ENCODE peak calls at places on chromosomes 6 and 20, in five cellular contexts. U is GM23338, O is H9, A is tibial artery, C is ovary. K is an unnamed sample.
A peak's percentile ranks its signal among the peaks of the same experiment; 100 is the strongest.

GRCh38 chr20:36792422-36792821 is 18.9 kb upstream of the DSN1 start:
- DNase-seq in O (peak; percentile 84), A (no peak), U (peak; percentile 81), C (peak; percentile 53), K (no peak)

GRCh38 chr6:20366082-20366834 is 35.4 kb upstream of the E2F3 start:
- DNase-seq in C (no peak), A (no peak), U (no peak), O (no peak), K (no peak)

GRCh38 chr20:36572701-36573102 is 695 bp upstream of the TGIF2 start:
- DNase-seq in U (peak; percentile 58), O (peak; percentile 51), C (no peak), A (no peak), K (no peak)

GRCh38 chr6:118558811-118559217 is 10.7 kb downstream of the PLN start:
- DNase-seq in O (no peak), A (no peak), C (no peak), U (no peak), K (no peak)

GRCh38 chr20:32429745-32430360 is 71.7 kb downstream of the ASXL1 start:
- DNase-seq in O (no peak), A (no peak), C (no peak), U (no peak), K (no peak)

GRCh38 chr6:154127638-154128037 is 88.6 kb downstream of the OPRM1 start:
- DNase-seq in U (peak; percentile 50), A (no peak), C (no peak), O (peak; percentile 39), K (no peak)

GRCh38 chr20:22490287-22491187 is 93.8 kb downstream of the FOXA2 start:
- DNase-seq in U (peak; percentile 61), C (no peak), A (no peak), O (peak; percentile 62), K (no peak)

GRCh38 chr20:64108731-64109389 is 1.5 kb upstream of the NPBWR2 start:
- DNase-seq in U (peak; percentile 0), C (no peak), A (no peak), O (no peak), K (no peak)

GRCh38 chr6:95578106-95578410 is 723 bp downstream of the MANEA start:
- DNase-seq in O (no peak), U (no peak), A (no peak), C (no peak), K (no peak)

GRCh38 chr20:24782801-24783630 is 166.1 kb upstream of the CST7 start:
- DNase-seq in A (no peak), O (peak; percentile 41), U (peak; percentile 39), C (no peak), K (no peak)

GRCh38 chr20:24782221-24782620 is 166.8 kb upstream of the CST7 start:
- DNase-seq in U (no peak), O (no peak), C (no peak), A (no peak), K (no peak)

GRCh38 chr20:24780648-24781047 is 168.4 kb upstream of the CST7 start:
- DNase-seq in O (peak; percentile 29), U (peak; percentile 4), A (peak; percentile 10), C (no peak), K (no peak)

GRCh38 chr20:24779886-24780285 is 169.2 kb upstream of the CST7 start:
- DNase-seq in A (no peak), U (no peak), C (no peak), O (peak; percentile 7), K (no peak)

DNA sequence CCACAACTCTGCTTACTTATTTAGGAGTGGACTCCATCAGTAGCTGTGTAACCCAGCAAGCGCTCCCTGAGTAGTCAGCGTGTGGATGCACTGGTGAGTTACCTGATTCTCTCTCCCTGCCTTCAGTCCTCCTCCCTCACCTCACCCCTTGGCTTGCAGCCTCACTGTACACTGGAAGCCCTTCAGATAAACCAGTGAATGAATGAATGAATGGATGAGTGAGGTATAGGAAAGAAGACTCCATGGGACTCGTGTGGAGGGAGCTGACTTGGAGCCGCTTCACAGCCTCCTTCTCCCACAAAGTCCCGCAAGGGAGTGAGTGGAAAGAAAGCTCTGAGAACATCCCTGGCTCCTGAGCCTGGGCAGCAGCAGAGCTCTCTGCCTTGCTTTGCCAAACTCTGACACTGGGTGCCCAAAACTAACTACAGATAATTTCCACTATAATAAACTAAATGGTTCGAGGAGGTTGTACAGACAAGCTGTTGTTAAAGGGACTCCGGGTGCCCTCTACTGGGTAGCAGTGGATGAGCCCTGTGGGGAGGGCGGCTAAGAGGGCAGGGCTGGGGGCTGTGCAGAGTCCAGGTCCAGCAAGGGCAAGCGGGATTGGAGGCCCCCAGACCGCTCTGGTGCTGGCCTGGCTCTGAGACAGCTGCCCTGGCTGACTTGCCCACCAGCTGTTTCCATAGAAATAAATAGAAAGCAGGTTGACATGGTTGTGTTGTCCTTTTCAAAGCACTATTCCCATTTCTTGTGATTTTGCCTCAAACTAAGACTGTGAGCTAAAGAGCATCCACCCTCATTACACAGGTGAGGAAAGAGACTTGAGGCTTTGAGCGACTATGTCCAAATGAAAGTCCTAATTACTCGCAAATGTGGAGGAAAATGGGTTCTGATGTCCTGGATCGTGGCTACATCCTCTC is 167.7 kb upstream of the CST7 start:
- DNase-seq in U (peak; percentile 44), O (peak; percentile 54), C (no peak), A (no peak), K (no peak)
- H3K27ac ChIP-seq in U (no peak overlapping the region), O (no peak overlapping the region), C (no peak overlapping the region), A (no peak overlapping the region), K (no peak overlapping the region)

DNA sequence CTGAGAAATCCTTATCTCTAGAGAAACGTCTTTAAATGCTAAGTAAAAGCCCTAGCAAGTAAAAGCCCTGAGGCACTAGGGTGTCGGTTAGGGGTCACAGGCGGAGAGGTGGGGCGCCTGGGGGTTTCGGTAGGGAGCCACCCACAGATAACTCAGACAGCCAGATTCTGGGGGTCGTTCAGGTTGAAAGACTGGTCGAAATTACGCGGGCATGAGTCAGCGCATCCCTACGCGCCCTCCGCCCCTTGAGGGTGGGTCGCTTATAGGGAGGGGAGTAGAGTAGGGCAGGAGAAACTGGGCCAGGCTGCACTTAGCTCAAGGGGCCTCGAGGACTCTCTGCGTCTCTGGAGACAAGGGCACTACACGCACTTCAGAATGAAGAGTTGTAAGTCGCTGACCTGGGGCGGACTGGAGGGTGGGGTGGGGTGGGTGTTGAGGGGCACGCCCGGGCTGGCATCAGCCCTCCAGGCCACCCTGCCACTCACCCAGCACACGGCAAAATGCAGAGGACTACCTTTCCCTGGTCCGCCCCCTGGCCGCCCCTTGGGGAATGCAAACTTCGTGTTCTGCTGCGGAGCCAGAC is 598 bp upstream of the PPT2 start:
- DNase-seq in U (peak; percentile 75), A (peak; percentile 46), C (peak; percentile 67), O (peak; percentile 82), K (no peak)
- TF ChIP-seq CTCF in U (peak; percentile 9), A (no peak), C (no peak), O (peak; percentile 43), K (no peak)

GRCh38 chr20:40205971-40206370 is 483.1 kb downstream of the MAFB start:
- DNase-seq in O (no peak), A (no peak), C (no peak), U (no peak), K (no peak)
- H3K27ac ChIP-seq in O (no peak overlapping the region), A (no peak overlapping the region), C (no peak overlapping the region), U (no peak overlapping the region), K (peak overlapping the region; percentile 23)

GRCh38 chr6:129498950-129499870 is 210.8 kb downstream of the ARHGAP18 start:
- DNase-seq in U (peak; percentile 80), C (no peak), A (peak; percentile 33), O (no peak), K (no peak)
- TF ChIP-seq CTCF in U (peak; percentile 63), C (peak; percentile 35), A (peak; percentile 58), O (peak; percentile 79), K (peak; percentile 41)

GRCh38 chr20:1810572-1810925 is 84.7 kb upstream of the SIRPA start:
- DNase-seq in A (no peak), U (no peak), O (no peak), C (no peak), K (no peak)

GRCh38 chr20:1809121-1809520 is 86.1 kb upstream of the SIRPA start:
- DNase-seq in C (no peak), A (no peak), U (no peak), O (no peak), K (no peak)

GRCh38 chr20:1810926-1811620 is 84.1 kb upstream of the SIRPA start:
- DNase-seq in O (no peak), C (no peak), A (peak; percentile 56), U (no peak), K (no peak)

GRCh38 chr20:1808101-1808500 is 87.1 kb upstream of the SIRPA start:
- DNase-seq in A (no peak), U (no peak), C (no peak), O (no peak), K (no peak)

DNA sequence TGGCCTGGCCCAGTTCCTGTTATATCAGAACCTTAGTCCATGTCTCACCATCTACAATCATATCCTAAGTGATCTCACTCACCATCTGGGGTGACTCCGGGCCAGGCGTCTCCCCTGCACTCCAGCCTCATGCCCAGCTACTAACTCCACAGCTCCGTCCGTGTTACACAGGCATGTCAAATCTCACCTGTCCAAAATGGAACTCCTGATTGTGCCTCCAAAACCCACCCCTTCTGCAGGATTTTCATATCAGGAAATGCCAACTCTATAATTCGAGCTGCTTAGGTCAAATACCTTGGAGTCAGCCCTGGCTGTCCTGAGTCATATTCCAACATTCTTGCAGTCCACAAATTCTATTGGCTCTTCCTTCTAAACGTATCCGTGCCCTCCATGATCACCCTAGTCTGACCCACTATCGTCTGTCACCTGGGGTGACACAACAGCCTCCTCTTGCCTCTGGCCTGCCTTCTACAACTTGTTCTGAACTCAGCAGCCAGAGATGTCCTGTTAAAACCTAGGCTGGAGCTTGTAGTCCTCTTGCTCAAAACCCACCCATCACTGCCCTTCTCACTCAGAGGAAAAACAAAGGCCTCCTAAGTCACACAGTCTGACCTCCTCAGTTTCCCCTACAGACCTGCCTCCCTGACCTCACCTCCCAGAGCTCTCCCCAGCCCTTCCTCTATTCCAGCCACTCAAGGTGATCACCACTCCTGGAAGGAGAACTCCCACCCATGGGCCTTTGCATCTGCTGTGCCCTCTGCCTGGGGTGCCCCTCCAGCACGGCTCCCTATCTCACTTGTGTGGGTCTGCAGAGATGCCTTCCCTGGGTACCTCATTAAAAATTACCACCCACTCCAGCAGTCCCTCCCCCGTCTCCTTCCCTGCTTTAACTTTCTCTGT is 85.3 kb upstream of the SIRPA start:
- DNase-seq in A (no peak), C (no peak), O (no peak), U (no peak), K (no peak)
- H3K27ac ChIP-seq in A (peak overlapping the region; percentile 53), C (no peak overlapping the region), O (no peak overlapping the region), U (no peak overlapping the region), K (peak overlapping the region; percentile 73)

DNA sequence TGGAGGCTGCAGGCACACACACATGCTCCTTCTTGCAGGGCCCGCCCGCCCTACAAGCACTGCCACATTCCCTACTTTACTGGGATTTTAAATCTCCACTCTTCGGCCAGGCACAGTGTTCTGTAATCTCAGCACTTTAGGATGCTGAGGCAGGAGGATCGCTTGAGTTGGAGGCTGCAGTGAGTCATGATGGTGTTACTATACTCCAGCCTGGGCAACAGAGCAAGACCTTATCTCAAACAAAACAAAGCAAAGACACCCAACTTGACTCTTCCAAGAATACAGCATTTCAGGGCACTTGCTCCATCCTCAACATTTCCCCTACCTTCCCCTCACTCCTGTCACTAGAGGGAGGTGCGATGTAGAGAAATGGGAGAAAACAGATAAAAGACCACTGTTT is 194.0 kb downstream of the MYLK4 start:
- DNase-seq in A (no peak), C (no peak), U (no peak), O (no peak), K (no peak)
- TF ChIP-seq CTCF in A (no peak), C (no peak), U (peak; percentile 32), O (no peak), K (no peak)

DNA sequence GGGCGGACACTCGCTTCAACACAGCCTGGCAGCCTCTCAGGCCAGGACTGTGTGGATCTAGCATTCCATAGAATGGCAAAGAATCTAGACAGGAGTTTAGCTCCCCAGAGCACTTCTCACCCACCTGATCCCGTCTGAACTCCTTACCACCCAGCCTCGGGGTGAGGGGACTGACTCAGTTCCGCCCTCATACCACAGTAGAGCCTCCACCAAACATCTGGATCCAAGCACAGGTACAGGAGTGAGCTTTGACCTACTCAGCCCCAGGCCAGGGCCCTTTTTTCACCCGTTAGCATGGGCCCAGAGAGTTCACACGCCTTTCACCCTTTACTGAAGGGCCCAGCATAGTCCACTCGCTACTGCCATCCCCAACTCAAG is 715 bp downstream of the PSMF1 start:
- DNase-seq in U (no peak), C (no peak), A (no peak), O (no peak), K (no peak)
- H3K27ac ChIP-seq in U (no peak overlapping the region), C (peak overlapping the region; percentile 1), A (peak overlapping the region; percentile 71), O (no peak overlapping the region), K (peak overlapping the region; percentile 56)

K was measured in thoracic aorta.